ENCODE peak calls at places on chromosomes 7 and 10, in eight cellular contexts. Q is effector memory CD4-positive, alpha-beta T cell; T is astrocyte of the hippocampus; K is fibroblast of villous mesenchyme; B is hepatic stellate cell; E is HCT116; U is psoas muscle; V is stimulated activated CD4-positive, alpha-beta T cell treated with anti-CD3 and anti-CD28 coated beads, Interleukin-15, amount 100 ng/mL, for 48 hours. X is an unnamed sample.

GRCh38 chr10:132407846-132408278 is 10.9 kb downstream of the PWWP2B start:
- DNase-seq in V (no peak), Q (no peak), E (no peak), K (peak; percentile 53), B (peak; percentile 69), T (no peak), U (no peak), X (peak; percentile 86)

GRCh38 chr10:79286318-79286951 is 60.8 kb upstream of the PPIF start:
- DNase-seq in B (peak; percentile 95), E (no peak), U (peak; percentile 84), K (peak; percentile 45), Q (peak; percentile 53), V (peak; percentile 73), T (no peak), X (no peak)

GRCh38 chr7:155141562-155141961 is 71.4 kb downstream of the HTR5A start:
- DNase-seq in Q (no peak), T (no peak), U (no peak), V (no peak), K (no peak), B (no peak), E (no peak), X (no peak)

GRCh38 chr7:100472854-100473499 is 6.0 kb downstream of the TSC22D4 start:
- DNase-seq in T (no peak), B (peak; percentile 96), Q (no peak), V (no peak), K (peak; percentile 51), E (no peak), U (peak; percentile 51), X (no peak)

GRCh38 chr10:49678827-49679479 is 498 bp upstream of the C10orf53 start:
- DNase-seq in T (no peak), E (no peak), V (no peak), U (no peak), B (no peak), K (no peak), Q (no peak), X (no peak)

GRCh38 chr7:46301677-46302076 is 380.6 kb upstream of the IGFBP3 start:
- DNase-seq in K (no peak), Q (no peak), E (no peak), U (no peak), V (no peak), T (no peak), B (no peak), X (no peak)

GRCh38 chr10:72297281-72297967 is 23.7 kb downstream of the DDIT4 start:
- DNase-seq in B (peak; percentile 82), V (peak; percentile 98), U (peak; percentile 90), E (no peak), Q (peak; percentile 96), T (peak; percentile 87), K (peak; percentile 98), X (no peak)

GRCh38 chr10:133324198-133324792 is 12.4 kb downstream of the CALY start:
- DNase-seq in V (peak; percentile 47), T (peak; percentile 76), U (peak; percentile 71), Q (peak; percentile 45), K (peak; percentile 76), E (no peak), B (peak; percentile 64), X (peak; percentile 76)

GRCh38 chr7:142927949-142928348 is 5.6 kb downstream of the TRPV5 start:
- DNase-seq in Q (no peak), V (no peak), T (no peak), B (no peak), K (no peak), U (no peak), E (no peak), X (no peak)

GRCh38 chr7:50837965-50838364 is 55.3 kb upstream of the GRB10 start:
- DNase-seq in T (peak; percentile 84), K (no peak), V (no peak), Q (no peak), U (no peak), B (peak; percentile 24), E (no peak), X (peak; percentile 74)

GRCh38 chr7:131941291-131941690 is 384.9 kb upstream of the PODXL start:
- DNase-seq in T (no peak), K (no peak), U (no peak), E (no peak), B (no peak), V (no peak), Q (no peak), X (no peak)

GRCh38 chr10:78199759-78200158 is 166.1 kb downstream of the RPS24 start:
- DNase-seq in T (no peak), E (no peak), Q (no peak), V (no peak), B (no peak), U (no peak), K (no peak), X (no peak)

GRCh38 chr7:82559203-82559805 is 115.7 kb upstream of the CACNA2D1 start:
- DNase-seq in V (no peak), E (no peak), K (no peak), U (no peak), Q (no peak), B (no peak), T (peak; percentile 33), X (no peak)

GRCh38 chr10:5708356-5708755 is 23.7 kb downstream of the TASOR2 start:
- DNase-seq in B (no peak), T (no peak), K (no peak), U (no peak), E (no peak), V (no peak), Q (no peak), X (no peak)

GRCh38 chr7:16905300-16906044 is 23.7 kb upstream of the AGR3 start:
- DNase-seq in K (peak; percentile 57), Q (no peak), V (no peak), B (no peak), U (no peak), T (peak; percentile 61), E (no peak), X (no peak)

GRCh38 chr7:155752756-155753445 is 59.4 kb downstream of the SHH start:
- DNase-seq in U (no peak), T (no peak), K (no peak), V (no peak), B (no peak), E (no peak), Q (no peak), X (no peak)

GRCh38 chr7:39746162-39746782 is 122.9 kb downstream of the RALA start:
- DNase-seq in U (peak; percentile 81), E (peak; percentile 47), Q (no peak), T (peak; percentile 90), B (peak; percentile 82), V (no peak), K (peak; percentile 74), X (no peak)

GRCh38 chr7:138753611-138754010 is 44.2 kb upstream of the TMEM213 start:
- DNase-seq in Q (no peak), E (no peak), V (no peak), K (no peak), T (no peak), U (no peak), B (no peak), X (no peak)

GRCh38 chr10:110286841-110287240 is 17.9 kb downstream of the SMNDC1 start:
- DNase-seq in T (peak; percentile 43), U (no peak), K (no peak), E (no peak), B (no peak), Q (no peak), V (no peak), X (no peak)

GRCh38 chr7:45240187-45240776 is 82.7 kb downstream of the RAMP3 start:
- DNase-seq in B (no peak), Q (no peak), T (no peak), K (no peak), V (no peak), U (no peak), E (no peak), X (no peak)

GRCh38 chr10:70864940-70865339 is 23.4 kb downstream of the PCBD1 start:
- DNase-seq in E (no peak), Q (no peak), K (no peak), V (no peak), T (no peak), U (no peak), B (no peak), X (no peak)

GRCh38 chr7:132697032-132697431 is 120.8 kb upstream of the PLXNA4 start:
- DNase-seq in K (no peak), E (no peak), T (no peak), V (no peak), Q (no peak), U (no peak), B (no peak), X (no peak)

GRCh38 chr10:35251373-35252100 is 84.8 kb upstream of the CCNY start:
- DNase-seq in E (no peak), V (no peak), B (no peak), Q (no peak), T (no peak), U (no peak), K (no peak), X (no peak)

GRCh38 chr7:128197989-128198580 is 43.0 kb upstream of the LEP start:
- DNase-seq in V (no peak), T (no peak), B (no peak), U (no peak), E (no peak), K (no peak), Q (no peak), X (no peak)

GRCh38 chr10:60257767-60258428 is 131.8 kb downstream of the ANK3 start:
- DNase-seq in K (no peak), Q (no peak), T (no peak), U (no peak), V (no peak), B (no peak), E (no peak), X (no peak)

GRCh38 chr10:124381011-124381591 is 37.6 kb downstream of the OAT start:
- DNase-seq in Q (no peak), V (no peak), K (peak; percentile 80), U (no peak), E (no peak), T (peak; percentile 48), B (no peak), X (peak; percentile 26)

GRCh38 chr7:44177570-44178131 is 11.6 kb downstream of the GCK start:
- DNase-seq in B (no peak), V (no peak), Q (no peak), U (no peak), K (no peak), T (peak; percentile 81), E (no peak), X (no peak)

GRCh38 chr7:103445228-103446020 is 583 bp downstream of the SLC26A5 start:
- DNase-seq in Q (no peak), K (no peak), U (no peak), E (no peak), V (no peak), T (peak; percentile 22), B (no peak), X (no peak)

GRCh38 chr7:137120690-137121089 is 222.8 kb downstream of the PTN start:
- DNase-seq in T (no peak), E (no peak), B (no peak), Q (no peak), U (no peak), V (no peak), K (no peak), X (no peak)

GRCh38 chr7:12889391-12889790 is 202.0 kb downstream of the ARL4A start:
- DNase-seq in U (no peak), K (peak; percentile 11), Q (no peak), B (peak; percentile 6), E (no peak), V (no peak), T (peak; percentile 22), X (no peak)

GRCh38 chr7:83468251-83468739 is 180.6 kb downstream of the SEMA3E start:
- DNase-seq in K (peak; percentile 85), T (peak; percentile 99), B (peak; percentile 73), E (peak; percentile 89), V (no peak), U (peak; percentile 65), Q (no peak), X (peak; percentile 91)

GRCh38 chr7:26489404-26489803 is 197.7 kb downstream of the SNX10 start:
- DNase-seq in Q (no peak), V (no peak), U (no peak), T (no peak), E (no peak), B (no peak), K (no peak), X (no peak)

GRCh38 chr10:71920540-71921318 is 43.5 kb upstream of the CHST3 start:
- DNase-seq in U (no peak), B (no peak), E (no peak), T (no peak), K (peak; percentile 91), Q (no peak), V (no peak), X (no peak)

GRCh38 chr7:91383186-91383585 is 119.0 kb downstream of the FZD1 start:
- DNase-seq in Q (no peak), B (no peak), T (peak; percentile 21), E (no peak), K (peak; percentile 10), V (no peak), U (no peak), X (no peak)